ENCODE peak calls at places on chromosome 20, in eight cellular contexts. P, H, F, S, C, Y, L and G are unnamed samples. For H3K36me3 and H3K4me1, the result is how much of the 10 kb centered on the place peaks cover.

GRCh38 chr20:63405102-63405730 is 44.1 kb upstream of the CHRNA4 start:
- DNase-seq in C (no peak), Y (no peak), L (no peak), H (no peak), S (no peak), F (no peak), P (no peak), G (no peak)

GRCh38 chr20:3420211-3420707 is 12.8 kb upstream of the DNAAF9 start:
- DNase-seq in F (no peak), Y (no peak), L (no peak), C (no peak), P (peak), S (no peak), H (no peak), G (peak)

GRCh38 chr20:10659651-10660601 is 13.9 kb downstream of the JAG1 start:
- DNase-seq in P (no peak), C (no peak), L (peak), Y (no peak), H (no peak), F (peak), S (no peak), G (no peak)

GRCh38 chr20:6566821-6567220 is 200.7 kb upstream of the BMP2 start:
- DNase-seq in S (no peak), F (no peak), Y (no peak), L (peak), C (no peak), P (no peak), H (no peak), G (peak)

GRCh38 chr20:46512943-46513844 is at the start of gene ZNF334:
- DNase-seq in L (no peak), H (peak), F (no peak), S (peak), C (no peak), Y (peak), P (peak), G (peak)

GRCh38 chr20:47127986-47128385 is 228.5 kb downstream of the ZMYND8 start:
- DNase-seq in H (no peak), P (no peak), S (peak), Y (peak), C (no peak), F (no peak), L (no peak), G (no peak)

GRCh38 chr20:20664795-20665194 is 47.6 kb downstream of the RALGAPA2 start:
- DNase-seq in Y (no peak), P (peak), C (no peak), S (peak), H (no peak), F (peak), L (no peak), G (peak)

GRCh38 chr20:46293084-46293483 is 15.2 kb downstream of the CDH22 start:
- DNase-seq in F (peak), S (peak), L (peak), H (no peak), Y (no peak), C (no peak), P (peak), G (peak)

GRCh38 chr20:37745553-37745952 is 51.7 kb downstream of the CTNNBL1 start:
- DNase-seq in H (no peak), S (peak), C (no peak), F (no peak), L (no peak), P (no peak), Y (no peak), G (no peak)

GRCh38 chr20:13464702-13465101 is 174.0 kb downstream of the TASP1 start:
- DNase-seq in H (no peak), C (no peak), Y (no peak), S (no peak), P (no peak), F (no peak), L (no peak), G (peak)

GRCh38 chr20:25372584-25373336 is 17.9 kb downstream of the ABHD12 start:
- DNase-seq in H (no peak), P (no peak), F (no peak), C (no peak), S (no peak), Y (no peak), L (peak), G (peak)

DNA sequence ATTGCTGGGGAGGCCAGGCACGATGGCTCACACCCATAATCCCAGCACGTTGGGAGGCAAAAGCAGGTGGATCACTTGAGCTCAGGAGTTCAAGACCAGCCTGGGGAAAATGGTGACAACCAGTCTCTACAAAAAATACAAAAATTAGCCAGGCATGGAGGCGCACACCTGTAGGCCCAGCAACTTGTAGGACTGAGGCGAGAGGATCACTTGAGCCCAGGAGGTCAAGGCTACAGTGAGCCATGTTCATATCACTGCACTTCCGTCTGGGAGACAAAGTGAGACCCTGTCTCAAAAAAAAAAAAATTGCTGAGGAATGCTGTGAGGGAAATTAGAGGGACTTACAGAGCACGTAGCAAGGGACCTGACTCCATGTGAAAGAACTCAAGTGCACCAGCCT is 40.8 kb upstream of the ID1 start:
- DNase-seq in C (no peak), S (no peak), P (no peak), L (no peak), F (no peak), Y (no peak), H (no peak), G (no peak)
- H3K36me3 ChIP-seq in C (under half), S (under half), P (half or more), L (half or more), F (under half), Y (half or more), H (under half), G (half or more)

DNA sequence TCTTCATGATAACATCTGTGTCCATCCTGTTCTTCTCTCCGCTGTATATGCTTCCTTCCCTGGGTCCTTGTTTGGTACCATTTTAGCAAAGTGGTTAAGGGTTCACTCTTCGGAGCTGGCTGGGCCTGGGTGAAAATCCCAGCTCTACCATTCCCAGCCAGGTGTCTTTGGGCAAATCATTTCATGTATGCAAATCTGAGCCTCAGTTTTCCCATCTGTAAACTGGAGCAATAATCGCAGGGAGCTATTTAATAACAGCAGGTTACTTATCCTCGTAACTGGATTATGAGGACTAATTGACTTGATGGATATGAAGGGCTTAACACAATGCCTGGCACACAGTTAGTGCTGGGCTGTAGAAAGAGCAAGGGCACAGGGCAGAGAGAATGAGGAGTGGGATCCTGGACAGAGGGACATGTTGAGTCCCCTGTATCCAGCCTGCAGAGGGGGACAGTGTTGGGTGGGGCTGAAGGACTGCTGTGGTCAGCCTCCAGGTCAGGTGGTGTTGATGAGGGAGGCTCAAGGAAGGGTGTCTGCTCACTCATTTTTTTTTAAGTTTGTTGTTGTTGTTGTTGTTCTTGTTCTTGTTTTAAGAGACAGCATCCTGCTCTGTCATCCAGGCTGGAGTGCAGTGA is 44.3 kb upstream of the FAM83D start:
- DNase-seq in H (no peak), S (no peak), F (no peak), Y (no peak), L (no peak), C (no peak), P (no peak), G (no peak)
- H3K4me1 ChIP-seq in H (under half), S (under half), F (under half), Y (under half), L (under half), C (under half), P (under half), G (under half)

GRCh38 chr20:41446471-41446870 is 79.9 kb upstream of the EMILIN3 start:
- DNase-seq in P (no peak), C (no peak), L (no peak), S (no peak), F (no peak), Y (no peak), H (no peak), G (no peak)
- H3K36me3 ChIP-seq in P (half or more), C (under half), L (half or more), S (under half), F (under half), Y (half or more), H (under half), G (half or more)

GRCh38 chr20:36465109-36466080 is 75.9 kb upstream of the MYL9 start:
- DNase-seq in P (peak), H (peak), C (no peak), Y (peak), F (no peak), L (peak), S (peak), G (peak)
- H3K4me1 ChIP-seq in P (half or more), H (under half), C (half or more), Y (half or more), F (half or more), L (half or more), S (under half), G (half or more)

GRCh38 chr20:49273696-49274277 is 4.1 kb downstream of the ZNFX1 start:
- DNase-seq in H (no peak), S (no peak), C (no peak), L (no peak), Y (no peak), P (no peak), F (no peak), G (no peak)
- H3K36me3 ChIP-seq in H (under half), S (under half), C (under half), L (half or more), Y (half or more), P (half or more), F (under half), G (half or more)

GRCh38 chr20:35742741-35743523 is 872 bp upstream of the RBM39 start:
- DNase-seq in P (no peak), H (no peak), L (peak), F (no peak), Y (no peak), S (peak), C (no peak), G (peak)

GRCh38 chr20:35737865-35738333 is 4.2 kb downstream of the RBM39 start:
- DNase-seq in H (no peak), P (no peak), Y (no peak), L (no peak), S (no peak), C (no peak), F (no peak), G (no peak)

GRCh38 chr20:35741892-35742740 is at the start of gene RBM39:
- DNase-seq in F (peak), P (peak), C (peak), H (peak), S (peak), L (peak), Y (peak), G (peak)

GRCh38 chr20:35738410-35739179 is 3.5 kb downstream of the RBM39 start:
- DNase-seq in H (no peak), P (no peak), S (no peak), C (no peak), F (no peak), Y (no peak), L (no peak), G (no peak)

GRCh38 chr20:35739294-35740163 is 2.5 kb downstream of the RBM39 start:
- DNase-seq in P (peak), H (no peak), S (peak), C (no peak), L (no peak), F (peak), Y (no peak), G (peak)
- H3K4me1 ChIP-seq in P (half or more), H (under half), S (under half), C (half or more), L (under half), F (under half), Y (half or more), G (under half)

GRCh38 chr20:31547720-31548298 is 33.6 kb downstream of the HM13 start:
- DNase-seq in H (no peak), S (no peak), C (no peak), F (no peak), P (no peak), Y (no peak), L (no peak), G (peak)

GRCh38 chr20:31548823-31549512 is 34.7 kb downstream of the HM13 start:
- DNase-seq in P (no peak), Y (no peak), F (no peak), H (no peak), L (no peak), C (no peak), S (no peak), G (no peak)

GRCh38 chr20:31551163-31551562 is 36.9 kb downstream of the HM13 start:
- DNase-seq in H (no peak), P (no peak), S (no peak), C (no peak), L (no peak), F (no peak), Y (no peak), G (no peak)

GRCh38 chr20:31550099-31550498 is 35.9 kb downstream of the HM13 start:
- DNase-seq in H (no peak), C (no peak), F (no peak), Y (no peak), P (no peak), L (no peak), S (no peak), G (no peak)

DNA sequence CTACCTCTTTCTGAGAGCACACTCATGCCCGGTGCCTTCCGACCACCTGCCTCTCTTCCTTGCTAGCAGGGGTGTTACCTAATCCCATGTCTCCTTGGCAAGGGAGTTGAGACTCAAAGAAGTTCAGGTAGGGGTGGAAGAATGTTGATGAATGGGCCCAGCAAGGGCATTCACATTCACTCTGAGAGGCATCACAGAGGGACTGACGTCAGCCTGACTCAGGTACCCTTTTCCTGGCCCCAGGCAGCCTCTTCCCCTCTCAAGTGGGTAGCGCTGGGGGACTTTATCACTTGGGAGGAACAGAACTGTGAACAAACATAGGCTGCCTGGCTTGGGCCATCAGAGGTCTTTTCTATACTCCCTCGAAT is 35.3 kb downstream of the HM13 start:
- DNase-seq in Y (no peak), L (no peak), H (no peak), F (no peak), S (no peak), C (no peak), P (no peak), G (no peak)
- H3K36me3 ChIP-seq in Y (half or more), L (half or more), H (under half), F (under half), S (under half), C (under half), P (half or more), G (half or more)

DNA sequence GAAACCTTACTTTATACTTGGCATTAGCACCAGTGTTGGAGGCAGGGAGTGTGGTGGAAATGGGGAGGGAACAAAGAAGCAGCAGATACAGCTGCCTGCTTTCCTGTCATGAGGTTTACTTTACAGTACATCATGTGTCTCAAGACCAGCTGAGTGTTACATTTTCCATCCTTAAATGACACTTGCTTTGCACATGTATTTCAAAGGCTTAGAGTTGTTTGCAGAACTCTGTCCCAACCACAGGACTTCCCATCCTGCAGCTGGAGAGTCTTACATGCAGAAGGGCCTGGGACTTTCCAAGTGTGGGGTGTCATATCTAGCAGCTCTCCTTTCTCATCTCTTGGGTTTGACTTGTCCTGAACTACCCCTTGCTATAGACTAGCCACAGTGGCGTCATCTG is 395.9 kb downstream of the DHX35 start:
- DNase-seq in F (no peak), P (peak), H (no peak), C (no peak), S (no peak), L (no peak), Y (no peak), G (no peak)
- H3K4me1 ChIP-seq in F (under half), P (under half), H (under half), C (under half), S (under half), L (under half), Y (under half), G (under half)

GRCh38 chr20:34085544-34086040 is 26.5 kb downstream of the EIF2S2 start:
- DNase-seq in P (no peak), S (no peak), Y (no peak), F (no peak), C (no peak), L (no peak), H (no peak), G (no peak)
- H3K36me3 ChIP-seq in P (half or more), S (under half), Y (half or more), F (under half), C (under half), L (half or more), H (under half), G (half or more)

GRCh38 chr20:58402305-58402704 is 13.3 kb downstream of the VAPB start:
- DNase-seq in Y (no peak), P (no peak), H (no peak), F (no peak), S (no peak), C (no peak), L (no peak), G (no peak)

GRCh38 chr20:58399926-58400325 is 10.9 kb downstream of the VAPB start:
- DNase-seq in S (no peak), L (no peak), Y (no peak), P (no peak), C (no peak), H (no peak), F (no peak), G (no peak)

GRCh38 chr20:58403272-58403671 is 14.2 kb downstream of the VAPB start:
- DNase-seq in F (no peak), H (no peak), S (no peak), C (no peak), Y (no peak), P (no peak), L (no peak), G (no peak)

GRCh38 chr20:58402827-58403226 is 13.8 kb downstream of the VAPB start:
- DNase-seq in Y (no peak), P (no peak), L (no peak), H (no peak), S (no peak), C (no peak), F (no peak), G (no peak)

GRCh38 chr20:58401123-58401639 is 12.2 kb downstream of the VAPB start:
- DNase-seq in H (no peak), Y (no peak), F (no peak), S (no peak), L (no peak), P (no peak), C (no peak), G (no peak)
- H3K4me1 ChIP-seq in H (under half), Y (under half), F (under half), S (under half), L (under half), P (under half), C (under half), G (under half)